ENCODE peak calls at places on chromosomes 7 and 10, in six cellular contexts. O is HuH-7, Z is T follicular helper cell, Q is neural crest cell, N is BJ, R is glutamatergic neuron. P is an unnamed sample.

GRCh38 chr7:1906988-1907745 is 237.1 kb downstream of the ELFN1 start:
- DNase-seq in O (no peak), Z (no peak), Q (no peak), N (no peak), R (no peak), P (no peak)

GRCh38 chr10:71547841-71548493 is 151.2 kb downstream of the CDH23 start:
- DNase-seq in O (no peak), Z (no peak), Q (no peak), N (peak; percentile 2), R (peak; percentile 74), P (no peak)

GRCh38 chr10:132689721-132690360 is 96.1 kb downstream of the NKX6-2 start:
- DNase-seq in O (no peak), Z (no peak), Q (no peak), N (no peak), R (peak; percentile 9), P (no peak)

GRCh38 chr7:89606479-89606878 is 547.8 kb upstream of the STEAP1 start:
- DNase-seq in O (no peak), Z (no peak), Q (no peak), N (no peak), R (no peak), P (no peak)

GRCh38 chr10:109922976-109923921 is at the start of gene XPNPEP1:
- DNase-seq in O (peak; percentile 80), Z (peak; percentile 63), Q (peak; percentile 72), N (no peak), R (peak; percentile 82), P (no peak)

GRCh38 chr7:7212612-7213011 is 30.3 kb downstream of the C1GALT1 start:
- DNase-seq in O (no peak), Z (no peak), Q (no peak), N (no peak), R (no peak), P (no peak)

GRCh38 chr7:124781418-124781817 is 15.8 kb upstream of the GPR37 start:
- DNase-seq in O (no peak), Z (no peak), Q (no peak), N (no peak), R (no peak), P (no peak)

GRCh38 chr7:26551740-26552139 is 260.1 kb downstream of the SNX10 start:
- DNase-seq in O (no peak), Z (no peak), Q (no peak), N (no peak), R (no peak), P (no peak)

GRCh38 chr7:145082366-145083240 is 246.8 kb upstream of the TPK1 start:
- DNase-seq in O (no peak), Z (no peak), Q (no peak), N (no peak), R (peak; percentile 39), P (no peak)

GRCh38 chr10:112389147-112389822 is 15.4 kb downstream of the ACSL5 start:
- DNase-seq in O (no peak), Z (no peak), Q (no peak), N (peak; percentile 18), R (no peak), P (no peak)

GRCh38 chr7:121504478-121504877 is 108.4 kb upstream of the FAM3C start:
- DNase-seq in O (no peak), Z (no peak), Q (no peak), N (peak; percentile 64), R (no peak), P (no peak)

GRCh38 chr10:118278649-118279048 is 63.5 kb downstream of the FAM204A start:
- DNase-seq in O (no peak), Z (no peak), Q (no peak), N (no peak), R (no peak), P (no peak)

GRCh38 chr10:100997364-100998182 is 2.0 kb upstream of the LZTS2 start:
- DNase-seq in O (peak; percentile 89), Z (peak; percentile 53), Q (peak; percentile 75), N (no peak), R (peak; percentile 92), P (no peak)

GRCh38 chr7:5428470-5429252 is 5.0 kb upstream of the TNRC18 start:
- DNase-seq in O (no peak), Z (no peak), Q (no peak), N (no peak), R (peak; percentile 49), P (no peak)

GRCh38 chr7:95758187-95758586 is 14.2 kb upstream of the DYNC1I1 start:
- DNase-seq in O (no peak), Z (no peak), Q (no peak), N (no peak), R (no peak), P (no peak)

GRCh38 chr7:19175241-19175640 is 30.0 kb upstream of the FERD3L start:
- DNase-seq in O (no peak), Z (no peak), Q (no peak), N (no peak), R (no peak), P (no peak)

GRCh38 chr7:123748171-123748733 is 551 bp downstream of the WASL start:
- DNase-seq in O (no peak), Z (no peak), Q (peak; percentile 18), N (no peak), R (peak; percentile 64), P (no peak)

GRCh38 chr10:122648599-122649428 is 50.8 kb downstream of the C10orf120 start:
- DNase-seq in O (peak; percentile 69), Z (no peak), Q (peak; percentile 70), N (no peak), R (peak; percentile 77), P (peak; percentile 47)

GRCh38 chr7:314853-315252 is 24.9 kb downstream of the FOXL3 start:
- DNase-seq in O (no peak), Z (no peak), Q (no peak), N (no peak), R (no peak), P (no peak)

GRCh38 chr7:35691827-35692307 is 3.1 kb downstream of the HERPUD2 start:
- DNase-seq in O (peak; percentile 58), Z (peak; percentile 16), Q (no peak), N (no peak), R (no peak), P (no peak)

GRCh38 chr10:34808789-34809745 is 6.0 kb downstream of the PARD3 start:
- DNase-seq in O (no peak), Z (no peak), Q (peak; percentile 25), N (no peak), R (peak; percentile 41), P (no peak)

GRCh38 chr7:31228957-31229356 is 111.6 kb downstream of the NEUROD6 start:
- DNase-seq in O (no peak), Z (no peak), Q (no peak), N (no peak), R (no peak), P (no peak)

GRCh38 chr10:36425140-36425797 is 700.1 kb upstream of the ANKRD30A start:
- DNase-seq in O (no peak), Z (no peak), Q (no peak), N (no peak), R (no peak), P (no peak)

GRCh38 chr7:8115547-8116402 is 146.2 kb downstream of the ICA1 start:
- DNase-seq in O (no peak), Z (no peak), Q (no peak), N (no peak), R (no peak), P (no peak)

GRCh38 chr7:31764457-31764856 is 77.4 kb downstream of the PPP1R17 start:
- DNase-seq in O (no peak), Z (no peak), Q (no peak), N (no peak), R (no peak), P (no peak)

GRCh38 chr10:58028597-58029366 is 238.9 kb downstream of the IPMK start:
- DNase-seq in O (no peak), Z (no peak), Q (no peak), N (peak; percentile 81), R (no peak), P (no peak)

GRCh38 chr10:61592581-61592980 is 70.1 kb upstream of the CABCOCO1 start:
- DNase-seq in O (peak; percentile 5), Z (no peak), Q (no peak), N (no peak), R (peak; percentile 18), P (no peak)

GRCh38 chr7:127245582-127245981 is 7.2 kb downstream of the GRM8 start:
- DNase-seq in O (no peak), Z (no peak), Q (no peak), N (no peak), R (no peak), P (no peak)